ENCODE peak calls at places on chromosomes 5 and 9, in eight cellular contexts. P, L, Z, M, W, V, Y and U are unnamed samples.

GRCh38 chr5:14920121-14920520 is 48.5 kb upstream of the ANKH start:
- DNase-seq in P (no peak), L (no peak), Z (no peak), M (no peak), W (no peak), V (no peak), Y (no peak), U (no peak)

GRCh38 chr5:15525679-15526275 is 25.8 kb downstream of the FBXL7 start:
- DNase-seq in P (no peak), L (no peak), Z (no peak), M (no peak), W (no peak), V (no peak), Y (no peak), U (no peak)

GRCh38 chr5:79935992-79936643 is 54.9 kb downstream of the MTX3 start:
- DNase-seq in P (no peak), L (no peak), Z (no peak), M (no peak), W (no peak), V (peak; percentile 22), Y (no peak), U (no peak)

GRCh38 chr5:102138243-102138653 is 157.8 kb downstream of the SLCO4C1 start:
- DNase-seq in P (no peak), L (no peak), Z (peak; percentile 94), M (no peak), W (no peak), V (no peak), Y (no peak), U (no peak)

GRCh38 chr5:90747175-90747574 is 188.6 kb downstream of the ADGRV1 start:
- DNase-seq in P (no peak), L (no peak), Z (no peak), M (no peak), W (no peak), V (no peak), Y (no peak), U (no peak)

GRCh38 chr5:122153230-122153629 is 23.9 kb downstream of the ZNF474 start:
- DNase-seq in P (no peak), L (no peak), Z (no peak), M (no peak), W (no peak), V (no peak), Y (no peak), U (no peak)

GRCh38 chr5:108078882-108079281 is 303.0 kb downstream of the FBXL17 start:
- DNase-seq in P (no peak), L (no peak), Z (no peak), M (no peak), W (no peak), V (no peak), Y (no peak), U (no peak)

GRCh38 chr5:168425997-168426863 is 60.0 kb upstream of the RARS1 start:
- DNase-seq in P (no peak), L (no peak), Z (no peak), M (no peak), W (no peak), V (no peak), Y (peak; percentile 23), U (no peak)

GRCh38 chr5:74992791-74993190 is 59.6 kb downstream of the GCNT4 start:
- DNase-seq in P (no peak), L (no peak), Z (no peak), M (no peak), W (no peak), V (no peak), Y (no peak), U (no peak)

GRCh38 chr9:113640418-113640817 is 176.9 kb downstream of the RGS3 start:
- DNase-seq in P (no peak), L (no peak), Z (no peak), M (no peak), W (no peak), V (peak; percentile 3), Y (no peak), U (no peak)

GRCh38 chr5:171418316-171418981 is 998 bp upstream of the FGF18 start:
- DNase-seq in P (peak; percentile 95), L (peak; percentile 64), Z (peak; percentile 61), M (peak; percentile 87), W (peak; percentile 81), V (peak; percentile 83), Y (peak; percentile 95), U (peak; percentile 42)

GRCh38 chr5:90473321-90474234 is 993 bp downstream of the MBLAC2 start:
- DNase-seq in P (peak; percentile 80), L (no peak), Z (peak; percentile 12), M (no peak), W (peak; percentile 69), V (peak; percentile 27), Y (peak; percentile 71), U (no peak)

GRCh38 chr5:110414360-110414759 is 312.1 kb downstream of the TMEM232 start:
- DNase-seq in P (no peak), L (no peak), Z (peak; percentile 8), M (no peak), W (no peak), V (no peak), Y (peak; percentile 23), U (no peak)

GRCh38 chr9:4547016-4547415 is 56.7 kb downstream of the SLC1A1 start:
- DNase-seq in P (no peak), L (no peak), Z (no peak), M (no peak), W (no peak), V (no peak), Y (no peak), U (no peak)

GRCh38 chr9:4553951-4554381 is 63.7 kb downstream of the SLC1A1 start:
- DNase-seq in P (no peak), L (no peak), Z (no peak), M (no peak), W (no peak), V (no peak), Y (no peak), U (no peak)

GRCh38 chr9:4549751-4550295 is 59.6 kb downstream of the SLC1A1 start:
- DNase-seq in P (no peak), L (no peak), Z (no peak), M (no peak), W (no peak), V (no peak), Y (no peak), U (no peak)

GRCh38 chr9:4550777-4551476 is 60.7 kb downstream of the SLC1A1 start:
- DNase-seq in P (no peak), L (no peak), Z (no peak), M (no peak), W (no peak), V (no peak), Y (no peak), U (no peak)

DNA sequence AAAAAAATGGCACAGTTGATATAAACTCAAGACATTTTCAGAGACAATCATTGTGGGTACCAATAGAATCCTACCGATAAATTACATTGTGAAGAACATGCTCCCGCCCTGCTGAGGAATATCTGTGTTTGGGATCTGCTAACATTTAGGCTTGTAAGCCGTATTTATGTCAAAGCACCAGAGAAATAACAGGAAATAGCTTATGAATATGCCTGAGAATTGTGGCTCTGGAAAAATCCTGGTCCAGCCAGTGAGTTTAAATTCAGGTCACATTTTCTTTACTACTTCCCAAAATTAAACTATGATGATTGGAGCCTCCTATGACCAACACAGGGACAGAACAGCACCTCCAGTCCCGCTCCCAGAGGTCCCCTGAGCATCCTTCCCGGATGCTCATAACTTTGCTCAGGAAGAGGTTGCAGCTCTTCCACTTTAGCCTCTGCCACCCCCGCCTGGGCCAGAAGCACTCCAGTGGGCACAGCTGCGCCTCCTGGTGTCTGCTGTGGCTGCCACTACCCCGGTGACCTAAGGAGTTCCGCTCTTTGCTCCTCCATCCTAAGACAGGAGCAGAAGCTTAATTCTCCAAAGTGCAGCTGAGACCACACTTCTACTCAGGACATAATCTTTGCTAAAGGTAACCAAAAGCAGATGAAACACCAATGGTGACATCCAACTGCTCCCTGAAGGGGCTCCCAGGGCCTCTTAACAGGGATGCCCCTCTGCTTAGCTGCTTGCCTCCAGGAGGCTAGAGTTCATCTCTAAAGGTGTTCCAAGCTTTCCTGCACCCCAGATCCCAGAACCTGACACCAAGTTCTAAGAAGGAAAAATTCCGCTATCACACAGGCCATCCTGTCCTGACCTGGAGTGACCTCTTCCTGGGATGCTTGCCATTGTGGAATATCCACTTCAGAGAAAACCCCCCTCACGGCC is 58.8 kb downstream of the SLC1A1 start:
- DNase-seq in P (no peak), L (peak; percentile 26), Z (peak; percentile 10), M (peak; percentile 27), W (peak; percentile 43), V (no peak), Y (peak; percentile 76), U (no peak)
- TF ChIP-seq CTCF in P (no peak), L (peak; percentile 88), Z (peak; percentile 59), M (peak; percentile 60), W (peak; percentile 26), V (peak; percentile 31), Y (peak; percentile 76), U (no peak)

DNA sequence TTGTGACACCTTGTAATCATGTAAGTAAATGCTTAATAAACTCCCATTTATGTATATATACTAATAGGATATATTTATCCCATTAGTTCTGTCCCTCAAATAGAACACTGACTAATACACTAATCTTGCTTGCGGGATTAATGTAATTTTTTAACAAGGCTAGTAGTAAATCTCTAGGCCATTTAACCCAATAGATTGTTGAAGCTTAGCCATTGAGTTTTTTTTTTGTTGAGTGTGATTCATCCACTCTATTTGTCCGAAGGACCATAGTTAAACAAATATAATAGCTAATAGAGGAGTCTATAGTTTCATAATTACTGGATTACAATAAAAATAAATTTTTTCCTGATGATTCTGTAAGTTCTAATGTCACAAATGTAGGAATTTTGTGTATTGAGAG is 474.4 kb downstream of the CDH9 start:
- DNase-seq in P (no peak), L (no peak), Z (no peak), M (no peak), W (no peak), V (no peak), Y (no peak), U (no peak)
- TF ChIP-seq CTCF in P (no peak), L (no peak), Z (no peak), M (no peak), W (no peak), V (no peak), Y (no peak), U (no peak)

DNA sequence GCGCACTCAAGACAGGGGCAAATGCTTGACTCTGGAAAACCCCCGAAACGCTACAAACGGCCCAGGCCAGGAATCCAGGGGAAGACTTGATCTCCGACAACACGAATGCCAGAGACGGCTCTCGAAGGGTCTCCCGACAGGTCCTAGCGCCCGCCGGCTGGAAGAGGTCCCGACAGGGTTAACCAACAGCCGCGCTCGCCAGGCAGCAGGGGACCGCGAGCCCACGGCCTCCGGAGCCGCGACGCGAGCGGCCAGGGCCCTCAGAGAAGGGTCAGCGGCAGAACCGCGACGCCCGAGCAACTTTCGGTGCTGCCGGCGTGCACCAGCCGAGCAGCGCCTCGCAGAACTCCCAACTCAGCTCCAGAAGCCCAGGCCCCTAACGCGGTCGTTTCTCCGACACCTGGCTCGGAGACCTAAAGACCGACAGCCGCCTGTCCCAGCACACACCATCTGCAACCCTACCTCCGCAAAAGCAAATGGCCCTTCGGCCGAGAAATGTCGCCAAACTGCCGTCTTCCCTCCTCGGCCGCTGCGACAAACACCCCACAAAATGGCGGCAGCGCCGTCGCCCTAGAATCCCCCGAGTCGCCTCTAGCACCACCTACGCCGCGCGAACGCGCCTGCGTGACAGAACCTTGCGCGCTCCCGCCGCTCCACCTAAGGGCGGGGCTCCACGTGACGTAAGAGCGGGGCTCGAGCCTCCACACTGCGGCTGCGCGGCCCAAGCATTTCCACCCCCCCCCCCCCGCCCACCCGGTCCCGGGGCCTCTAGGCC is at the start of gene CLK4:
- DNase-seq in P (peak; percentile 99), L (peak; percentile 94), Z (peak; percentile 78), M (peak; percentile 88), W (peak; percentile 98), V (peak; percentile 97), Y (peak; percentile 97), U (peak; percentile 97)
- TF ChIP-seq CTCF in P (no peak), L (no peak), Z (peak; percentile 3), M (peak; percentile 9), W (no peak), V (no peak), Y (no peak), U (no peak)

GRCh38 chr5:100479079-100479688 is 56.0 kb upstream of the FAM174A start:
- DNase-seq in P (no peak), L (no peak), Z (peak; percentile 45), M (no peak), W (no peak), V (no peak), Y (peak; percentile 49), U (no peak)
- TF ChIP-seq CTCF in P (peak; percentile 38), L (peak; percentile 70), Z (peak; percentile 69), M (peak; percentile 56), W (peak; percentile 55), V (peak; percentile 29), Y (peak; percentile 67), U (no peak)